ENCODE peak calls at places on chromosomes 5 and 9, in seven cellular contexts. Z is gastrocnemius medialis; E is SK-N-SH; M is activated gamma-delta T cell treated with Interleukin-2 at 50 U/mL for 16 hours; G is CD8-positive, alpha-beta T cell; U is astrocyte of the spinal cord; C is omental fat pad. R is an unnamed sample.

GRCh38 chr9:21519855-21520434 is 37.8 kb upstream of the IFNE start:
- DNase-seq in G (no peak), E (no peak), C (no peak), M (no peak), Z (no peak), U (no peak), R (no peak)

GRCh38 chr5:9523090-9523813 is 22.6 kb downstream of the SEMA5A start:
- DNase-seq in C (no peak), U (no peak), M (no peak), Z (no peak), E (no peak), G (no peak), R (no peak)

GRCh38 chr5:38330207-38330606 is 71.8 kb downstream of the EGFLAM start:
- DNase-seq in M (no peak), Z (no peak), E (no peak), G (no peak), U (peak; percentile 19), C (no peak), R (no peak)

GRCh38 chr5:35244171-35244570 is 13.9 kb upstream of the PRLR start:
- DNase-seq in M (no peak), E (no peak), C (no peak), G (no peak), Z (no peak), U (no peak), R (no peak)

GRCh38 chr9:98368366-98369065 is 113.1 kb upstream of the TBC1D2 start:
- DNase-seq in G (no peak), C (no peak), E (no peak), U (no peak), Z (no peak), M (no peak), R (no peak)

GRCh38 chr5:90438100-90438499 is 28.5 kb upstream of the CETN3 start:
- DNase-seq in G (no peak), Z (no peak), C (no peak), M (no peak), E (no peak), U (no peak), R (no peak)

GRCh38 chr9:17742065-17742464 is 163.2 kb downstream of the SH3GL2 start:
- DNase-seq in C (no peak), G (no peak), E (no peak), U (no peak), Z (no peak), M (no peak), R (no peak)

GRCh38 chr5:113068559-113068958 is 92.0 kb downstream of the DCP2 start:
- DNase-seq in M (no peak), C (no peak), G (no peak), Z (no peak), E (no peak), U (peak; percentile 37), R (no peak)

GRCh38 chr5:91059409-91059808 is 323.7 kb downstream of the ARRDC3 start:
- DNase-seq in G (no peak), Z (no peak), C (no peak), M (no peak), U (no peak), E (no peak), R (no peak)

GRCh38 chr5:31645420-31646081 is 6.6 kb downstream of the PDZD2 start:
- DNase-seq in G (no peak), C (no peak), U (no peak), E (no peak), Z (no peak), M (no peak), R (no peak)

GRCh38 chr5:181001947-181002346 is 13.3 kb downstream of the BTNL3 start:
- DNase-seq in Z (no peak), E (no peak), M (no peak), C (no peak), G (no peak), U (no peak), R (no peak)

GRCh38 chr5:178450121-178450631 is 140.0 kb downstream of the COL23A1 start:
- DNase-seq in M (no peak), C (no peak), G (no peak), Z (no peak), U (no peak), E (no peak), R (no peak)

GRCh38 chr5:149143470-149143869 is 2.2 kb downstream of the ABLIM3 start:
- DNase-seq in G (no peak), Z (no peak), U (peak; percentile 49), M (no peak), E (no peak), C (no peak), R (no peak)

GRCh38 chr9:89577363-89577762 is 27.4 kb upstream of the GADD45G start:
- DNase-seq in U (no peak), Z (no peak), E (no peak), M (no peak), G (no peak), C (no peak), R (no peak)

GRCh38 chr5:448061-448765 is 5.2 kb downstream of the EXOC3 start:
- DNase-seq in C (no peak), Z (peak; percentile 37), M (no peak), U (no peak), G (no peak), E (no peak), R (peak; percentile 84)

GRCh38 chr5:10329808-10330481 is 22.2 kb upstream of the CMBL start:
- DNase-seq in C (no peak), E (peak; percentile 42), M (no peak), G (no peak), U (peak; percentile 66), Z (peak; percentile 65), R (no peak)

GRCh38 chr5:43313854-43314457 is 744 bp upstream of the HMGCS1 start:
- DNase-seq in C (no peak), E (no peak), U (no peak), G (no peak), Z (no peak), M (no peak), R (no peak)

GRCh38 chr9:112166176-112167140 is 8.6 kb downstream of the SUSD1 start:
- DNase-seq in G (no peak), E (no peak), M (no peak), Z (peak; percentile 67), U (peak; percentile 43), C (no peak), R (no peak)

GRCh38 chr5:123089572-123089970 is 530 bp downstream of the PRDM6 start:
- DNase-seq in M (no peak), U (peak; percentile 33), G (no peak), C (no peak), Z (no peak), E (peak; percentile 64), R (no peak)

GRCh38 chr5:170467000-170467707 is 36.7 kb upstream of the KCNIP1 start:
- DNase-seq in G (no peak), U (peak; percentile 85), M (no peak), Z (no peak), C (no peak), E (no peak), R (no peak)

GRCh38 chr5:151123897-151124751 is 33.5 kb downstream of the ANXA6 start:
- DNase-seq in U (peak; percentile 32), Z (peak; percentile 95), E (no peak), G (no peak), C (no peak), M (peak; percentile 37), R (no peak)

GRCh38 chr9:114238471-114238870 is 83.1 kb downstream of the COL27A1 start:
- DNase-seq in M (no peak), E (no peak), U (no peak), C (no peak), G (no peak), Z (no peak), R (no peak)